ENCODE peak calls at places on chromosomes 6 and 20, in four cellular contexts. One of them, this sample, is unnamed.

GRCh38 chr6:26031151-26031594 is 56.1 kb upstream of the HFE start:
- DNase-seq in H1: no peak
- DNase-seq in SK-N-SH: no peak
- DNase-seq in GM12878: no peak
- DNase-seq in this sample: no peak

GRCh38 chr6:148671085-148671484 is 75.7 kb upstream of the UST start:
- DNase-seq in SK-N-SH: no peak
- DNase-seq in H1: peak
- DNase-seq in GM12878: no peak
- DNase-seq in this sample: no peak

GRCh38 chr20:59318803-59319202 is 18.4 kb downstream of the EDN3 start:
- DNase-seq in SK-N-SH: no peak
- DNase-seq in H1: no peak
- DNase-seq in GM12878: no peak
- DNase-seq in this sample: no peak

GRCh38 chr6:91141352-91141751 is 554.5 kb upstream of the MAP3K7 start:
- DNase-seq in SK-N-SH: no peak
- DNase-seq in GM12878: no peak
- DNase-seq in H1: no peak
- DNase-seq in this sample: no peak

GRCh38 chr6:7786206-7786605 is 60.3 kb downstream of the BMP6 start:
- DNase-seq in H1: no peak
- DNase-seq in GM12878: no peak
- DNase-seq in SK-N-SH: no peak
- DNase-seq in this sample: no peak

GRCh38 chr6:42441059-42441471 is 10.7 kb downstream of the TRERF1 start:
- DNase-seq in SK-N-SH: no peak
- DNase-seq in H1: no peak
- DNase-seq in GM12878: no peak
- DNase-seq in this sample: no peak

GRCh38 chr6:157206359-157206815 is 116.9 kb downstream of the TMEM242 start:
- DNase-seq in SK-N-SH: no peak
- DNase-seq in H1: no peak
- DNase-seq in GM12878: no peak
- DNase-seq in this sample: no peak

GRCh38 chr6:135147637-135148592 is 33.2 kb upstream of the MYB start:
- DNase-seq in H1: no peak
- DNase-seq in GM12878: no peak
- DNase-seq in SK-N-SH: no peak
- DNase-seq in this sample: no peak

GRCh38 chr6:150897400-150897943 is 32.0 kb downstream of the MTHFD1L start:
- DNase-seq in SK-N-SH: no peak
- DNase-seq in H1: no peak
- DNase-seq in GM12878: peak
- DNase-seq in this sample: no peak

GRCh38 chr6:34223381-34223963 is 13.2 kb upstream of the HMGA1 start:
- DNase-seq in SK-N-SH: peak
- DNase-seq in H1: no peak
- DNase-seq in GM12878: no peak
- DNase-seq in this sample: no peak

GRCh38 chr6:50791900-50792508 is 26.7 kb upstream of the TFAP2B start:
- DNase-seq in SK-N-SH: peak
- DNase-seq in GM12878: no peak
- DNase-seq in H1: no peak
- DNase-seq in this sample: peak

GRCh38 chr6:162262466-162263196 is 464.9 kb downstream of the PRKN start:
- DNase-seq in H1: no peak
- DNase-seq in GM12878: no peak
- DNase-seq in SK-N-SH: no peak
- DNase-seq in this sample: no peak

GRCh38 chr20:48630342-48631075 is 197.3 kb downstream of the PREX1 start:
- DNase-seq in GM12878: no peak
- DNase-seq in SK-N-SH: no peak
- DNase-seq in H1: no peak
- DNase-seq in this sample: no peak

GRCh38 chr6:18138906-18139305 is 16.0 kb downstream of the TPMT start:
- DNase-seq in H1: no peak
- DNase-seq in GM12878: no peak
- DNase-seq in SK-N-SH: no peak
- DNase-seq in this sample: no peak

GRCh38 chr6:13141392-13141791 is 186.9 kb downstream of the TBC1D7 start:
- DNase-seq in SK-N-SH: no peak
- DNase-seq in GM12878: no peak
- DNase-seq in H1: no peak
- DNase-seq in this sample: no peak

GRCh38 chr6:2222275-2222842 is 23.0 kb downstream of the GMDS start:
- DNase-seq in H1: no peak
- DNase-seq in GM12878: no peak
- DNase-seq in SK-N-SH: no peak
- DNase-seq in this sample: no peak

GRCh38 chr6:152055517-152055916 is 248.0 kb downstream of the ESR1 start:
- DNase-seq in SK-N-SH: no peak
- DNase-seq in GM12878: no peak
- DNase-seq in H1: no peak
- DNase-seq in this sample: no peak

GRCh38 chr20:39879296-39879695 is 809.7 kb downstream of the MAFB start:
- DNase-seq in H1: no peak
- DNase-seq in GM12878: no peak
- DNase-seq in SK-N-SH: no peak
- DNase-seq in this sample: no peak

GRCh38 chr20:44593721-44594120 is 11.3 kb downstream of the PKIG start:
- DNase-seq in SK-N-SH: no peak
- DNase-seq in GM12878: no peak
- DNase-seq in H1: no peak
- DNase-seq in this sample: no peak

GRCh38 chr6:47027315-47027714 is 14.8 kb downstream of the ADGRF1 start:
- DNase-seq in H1: no peak
- DNase-seq in SK-N-SH: no peak
- DNase-seq in GM12878: no peak
- DNase-seq in this sample: no peak

DNA sequence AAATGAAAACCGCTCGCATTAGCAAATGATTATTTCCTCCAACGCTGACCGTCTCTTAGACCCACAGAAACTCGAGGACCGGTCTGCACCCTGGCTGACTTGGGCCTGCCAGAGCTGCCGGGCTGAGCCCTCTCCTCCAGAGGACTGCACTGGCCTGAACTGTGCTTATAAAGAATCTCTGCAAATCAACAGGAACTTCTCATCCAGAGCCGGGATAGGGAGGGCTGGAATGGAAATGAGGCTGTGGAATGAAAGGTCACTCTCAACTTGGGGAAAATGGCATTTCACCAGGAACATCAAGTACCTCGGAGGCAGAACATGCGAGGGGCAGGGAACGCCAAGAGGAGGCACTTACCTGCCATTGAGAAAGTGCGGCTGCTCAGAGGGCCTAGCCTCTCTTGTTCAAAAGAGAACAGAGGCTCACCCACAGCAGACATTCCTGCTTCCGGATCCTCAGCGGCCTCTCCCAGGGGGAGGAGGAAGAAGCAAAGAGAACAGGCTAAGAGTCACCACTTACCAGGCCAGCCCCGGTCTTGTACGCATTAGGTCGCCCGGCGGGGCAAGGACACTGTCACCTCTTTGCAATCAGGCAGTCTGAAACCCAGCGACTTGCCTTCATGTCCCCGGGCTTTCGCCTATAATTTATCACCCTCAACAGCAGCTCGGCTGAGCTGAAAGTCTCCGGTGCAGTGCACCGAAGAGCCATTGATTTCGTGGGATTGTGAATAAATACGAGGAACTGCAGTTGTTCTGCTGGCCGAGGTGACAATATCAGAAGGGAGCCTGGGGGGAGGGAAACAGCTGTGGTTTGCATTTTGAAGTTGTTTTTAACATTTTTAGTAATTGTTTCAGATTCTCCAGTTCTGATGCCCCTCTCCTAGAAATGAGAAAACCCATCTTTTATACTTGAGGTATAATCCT is 37.6 kb downstream of the ZMYND8 start:
- DNase-seq in H1: no peak
- DNase-seq in SK-N-SH: peak
- DNase-seq in GM12878: no peak
- DNase-seq in this sample: peak
- TF ChIP-seq TCF12 in H1: no peak
- TF ChIP-seq TCF12 in SK-N-SH: no peak
- TF ChIP-seq TCF12 in GM12878: no peak
- TF ChIP-seq TCF12 in this sample: no peak

GRCh38 chr6:3335169-3335568 is 76.4 kb downstream of the PSMG4 start:
- DNase-seq in GM12878: no peak
- DNase-seq in H1: no peak
- DNase-seq in SK-N-SH: no peak
- DNase-seq in this sample: no peak
- TF ChIP-seq TCF12 in GM12878: no peak
- TF ChIP-seq TCF12 in H1: no peak
- TF ChIP-seq TCF12 in SK-N-SH: no peak
- TF ChIP-seq TCF12 in this sample: no peak

GRCh38 chr20:18904624-18905023 is 91.0 kb downstream of the SCP2D1 start:
- DNase-seq in GM12878: no peak
- DNase-seq in H1: no peak
- DNase-seq in SK-N-SH: no peak
- DNase-seq in this sample: no peak
- TF ChIP-seq TCF12 in GM12878: no peak
- TF ChIP-seq TCF12 in H1: no peak
- TF ChIP-seq TCF12 in SK-N-SH: no peak
- TF ChIP-seq TCF12 in this sample: no peak

GRCh38 chr6:31928672-31928939 is 1.1 kb downstream of the C2 start:
- DNase-seq in H1: no peak
- DNase-seq in SK-N-SH: no peak
- DNase-seq in GM12878: no peak
- DNase-seq in this sample: no peak

GRCh38 chr6:31930962-31931361 is 3.4 kb downstream of the C2 start:
- DNase-seq in SK-N-SH: no peak
- DNase-seq in GM12878: no peak
- DNase-seq in H1: no peak
- DNase-seq in this sample: no peak

GRCh38 chr6:31922942-31923341 is 4.6 kb upstream of the C2 start:
- DNase-seq in H1: no peak
- DNase-seq in SK-N-SH: no peak
- DNase-seq in GM12878: no peak
- DNase-seq in this sample: peak

GRCh38 chr6:31927242-31927867 is at the start of gene C2:
- DNase-seq in GM12878: no peak
- DNase-seq in H1: no peak
- DNase-seq in SK-N-SH: no peak
- DNase-seq in this sample: peak

GRCh38 chr6:31927868-31928671 is 553 bp downstream of the C2 start:
- DNase-seq in H1: no peak
- DNase-seq in SK-N-SH: no peak
- DNase-seq in GM12878: no peak
- DNase-seq in this sample: no peak
- TF ChIP-seq TCF12 in H1: no peak
- TF ChIP-seq TCF12 in SK-N-SH: no peak
- TF ChIP-seq TCF12 in GM12878: no peak
- TF ChIP-seq TCF12 in this sample: no peak